ENCODE peak calls at places on chromosomes 13 and 19, in four cellular contexts. I is AG09319; M is choroid plexus epithelial cell; F is stimulated activated CD8-positive, alpha-beta memory T cell treated with anti-CD3 and anti-CD28 coated beads, Interleukin-2, amount 100 ng/mL, for 48 hours. H is an unnamed sample.

GRCh38 chr19:46367434-46367833 is 20.5 kb downstream of the PPP5C start:
- DNase-seq in M (no peak), F (no peak), I (no peak), H (no peak)

GRCh38 chr19:48342841-48343540 is 17.6 kb downstream of the EMP3 start:
- DNase-seq in I (no peak), M (peak), F (no peak), H (peak)

GRCh38 chr19:30565680-30566079 is 193.5 kb downstream of the ZNF536 start:
- DNase-seq in I (no peak), F (no peak), M (no peak), H (no peak)

GRCh38 chr13:29081036-29081435 is 260.9 kb downstream of the MTUS2 start:
- DNase-seq in M (peak), I (no peak), F (no peak), H (peak)

GRCh38 chr13:105552078-105552477 is 983.4 kb downstream of the EFNB2 start:
- DNase-seq in M (no peak), F (no peak), I (no peak), H (no peak)

GRCh38 chr19:7512400-7512851 is 3.5 kb upstream of the ZNF358 start:
- DNase-seq in F (no peak), M (no peak), I (no peak), H (no peak)

GRCh38 chr13:107669356-107669755 is 546.0 kb downstream of the LIG4 start:
- DNase-seq in I (no peak), F (no peak), M (peak), H (peak)

GRCh38 chr13:29454931-29455481 is 140.5 kb downstream of the SLC7A1 start:
- DNase-seq in F (no peak), M (peak), I (no peak), H (peak)

GRCh38 chr19:33487901-33488817 is 33.4 kb downstream of the PEPD start:
- DNase-seq in M (no peak), F (no peak), I (no peak), H (no peak)

GRCh38 chr19:50325310-50326100 is 3.7 kb downstream of the KCNC3 start:
- DNase-seq in I (no peak), M (peak), F (peak), H (peak)

GRCh38 chr13:109055850-109056249 is 426.4 kb downstream of the MYO16 start:
- DNase-seq in I (no peak), M (no peak), F (no peak), H (no peak)

GRCh38 chr19:679418-680286 is 3.5 kb downstream of the FSTL3 start:
- DNase-seq in M (peak), F (no peak), I (peak), H (peak)